ENCODE peak calls at places on chromosome 18, in eight cellular contexts. O, Z, F, U, N, G, Y and V are unnamed samples.

GRCh38 chr18:44450220-44450619 is 230.5 kb upstream of the SETBP1 start:
- DNase-seq in O (no peak), Z (no peak), F (no peak), U (no peak), N (no peak), G (no peak), Y (no peak), V (no peak)

GRCh38 chr18:22765889-22766288 is 167.2 kb upstream of the RBBP8 start:
- DNase-seq in O (no peak), Z (no peak), F (no peak), U (no peak), N (no peak), G (no peak), Y (no peak), V (no peak)

GRCh38 chr18:46471809-46472498 is 185.1 kb downstream of the LOXHD1 start:
- DNase-seq in O (no peak), Z (no peak), F (no peak), U (no peak), N (no peak), G (no peak), Y (no peak), V (no peak)

GRCh38 chr18:62812242-62812641 is 96.9 kb downstream of the PHLPP1 start:
- DNase-seq in O (peak; percentile 24), Z (no peak), F (no peak), U (no peak), N (no peak), G (no peak), Y (peak; percentile 31), V (no peak)

GRCh38 chr18:43484710-43485109 is 207.4 kb upstream of the SYT4 start:
- DNase-seq in O (peak; percentile 12), Z (no peak), F (no peak), U (no peak), N (no peak), G (no peak), Y (no peak), V (no peak)

GRCh38 chr18:79583426-79583825 is 96.2 kb upstream of the CTDP1 start:
- DNase-seq in O (no peak), Z (no peak), F (no peak), U (no peak), N (no peak), G (no peak), Y (no peak), V (no peak)

GRCh38 chr18:58105206-58105907 is 61.3 kb downstream of the NEDD4L start:
- DNase-seq in O (no peak), Z (no peak), F (no peak), U (no peak), N (no peak), G (no peak), Y (no peak), V (no peak)

GRCh38 chr18:23387265-23387664 is 65.8 kb upstream of the RIOK3 start:
- DNase-seq in O (no peak), Z (no peak), F (no peak), U (no peak), N (no peak), G (no peak), Y (no peak), V (no peak)

GRCh38 chr18:23231340-23232021 is 96.2 kb downstream of the CABLES1 start:
- DNase-seq in O (peak; percentile 91), Z (peak; percentile 74), F (no peak), U (peak; percentile 34), N (peak; percentile 98), G (no peak), Y (no peak), V (no peak)

GRCh38 chr18:57334383-57334782 is 18.0 kb upstream of the ST8SIA3 start:
- DNase-seq in O (no peak), Z (no peak), F (no peak), U (no peak), N (no peak), G (no peak), Y (no peak), V (no peak)

GRCh38 chr18:26135563-26135962 is 1.9 kb downstream of the PSMA8 start:
- DNase-seq in O (no peak), Z (no peak), F (no peak), U (no peak), N (no peak), G (no peak), Y (no peak), V (no peak)

GRCh38 chr18:45449761-45450227 is 165.5 kb upstream of the SLC14A2 start:
- DNase-seq in O (no peak), Z (no peak), F (peak; percentile 36), U (no peak), N (no peak), G (no peak), Y (no peak), V (no peak)

GRCh38 chr18:75216926-75217303 is 6.3 kb downstream of the TSHZ1 start:
- DNase-seq in O (no peak), Z (no peak), F (no peak), U (no peak), N (no peak), G (no peak), Y (no peak), V (no peak)

GRCh38 chr18:22930089-22930713 is 2.9 kb upstream of the RBBP8 start:
- DNase-seq in O (peak; percentile 78), Z (peak; percentile 59), F (peak; percentile 78), U (peak; percentile 42), N (peak; percentile 82), G (peak; percentile 87), Y (peak; percentile 46), V (peak; percentile 82)

GRCh38 chr18:48820483-48821250 is 130.1 kb downstream of the SMAD7 start:
- DNase-seq in O (no peak), Z (no peak), F (no peak), U (no peak), N (peak; percentile 93), G (no peak), Y (no peak), V (no peak)

DNA sequence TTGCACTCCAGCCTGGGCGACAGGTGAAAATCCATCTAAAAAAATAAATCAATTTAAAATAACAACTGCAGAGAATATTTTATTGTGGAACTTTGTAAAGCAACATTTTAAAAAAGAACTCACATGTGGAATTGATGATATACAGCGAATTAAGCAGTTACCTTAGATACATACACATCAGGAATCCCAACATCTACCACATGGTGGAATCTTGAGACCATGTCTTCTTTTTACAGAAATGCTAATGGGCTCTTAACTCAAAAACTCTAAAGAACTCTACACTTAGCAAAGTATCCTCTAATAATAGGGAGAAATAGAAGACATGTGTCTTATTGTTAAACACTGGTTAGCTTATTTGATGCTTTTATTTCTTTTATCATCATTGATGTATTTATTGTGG is 373.6 kb downstream of the CDH7 start:
- DNase-seq in O (peak; percentile 2), Z (no peak), F (no peak), U (no peak), N (no peak), G (no peak), Y (no peak), V (no peak)
- TF ChIP-seq CTCF in O (no peak), Z (no peak), F (no peak), U (no peak), N (no peak), G (no peak), Y (no peak), V (peak; percentile 53)

GRCh38 chr18:76524900-76525698 is 30.1 kb upstream of the ZNF516 start:
- DNase-seq in O (no peak), Z (no peak), F (no peak), U (peak; percentile 50), N (peak; percentile 32), G (peak; percentile 37), Y (peak; percentile 46), V (peak; percentile 56)

GRCh38 chr18:76529433-76529811 is 34.4 kb upstream of the ZNF516 start:
- DNase-seq in O (no peak), Z (no peak), F (no peak), U (no peak), N (no peak), G (no peak), Y (no peak), V (no peak)

GRCh38 chr18:76530391-76530790 is 35.3 kb upstream of the ZNF516 start:
- DNase-seq in O (no peak), Z (no peak), F (no peak), U (no peak), N (no peak), G (no peak), Y (no peak), V (no peak)

GRCh38 chr18:76530846-76531245 is 35.8 kb upstream of the ZNF516 start:
- DNase-seq in O (no peak), Z (no peak), F (no peak), U (no peak), N (no peak), G (no peak), Y (no peak), V (no peak)

GRCh38 chr18:76528477-76529432 is 33.7 kb upstream of the ZNF516 start:
- DNase-seq in O (peak; percentile 70), Z (no peak), F (no peak), U (peak; percentile 5), N (peak; percentile 58), G (no peak), Y (no peak), V (peak; percentile 17)
- TF ChIP-seq CTCF in O (no peak), Z (no peak), F (no peak), U (no peak), N (peak; percentile 9), G (peak; percentile 6), Y (no peak), V (no peak)

DNA sequence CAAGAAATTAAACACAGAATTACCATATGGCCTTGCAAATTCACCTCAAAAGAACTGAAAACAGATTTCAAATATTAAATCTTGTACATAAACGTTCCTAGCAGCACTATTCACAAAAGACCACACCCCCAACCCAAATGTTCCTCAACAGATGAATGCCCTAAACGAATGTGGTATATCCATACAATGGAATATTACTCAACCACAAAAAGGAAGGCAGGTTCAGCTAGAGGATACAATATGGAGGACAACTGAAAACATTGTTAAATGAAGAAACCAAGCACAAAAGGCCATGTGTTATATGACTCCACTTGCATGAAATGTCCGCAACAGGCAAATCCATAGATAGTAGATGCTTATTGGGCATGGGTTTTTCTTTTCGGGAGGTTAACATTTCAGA is 61.7 kb downstream of the PPP4R1 start:
- DNase-seq in O (no peak), Z (no peak), F (no peak), U (no peak), N (no peak), G (no peak), Y (no peak), V (no peak)
- TF ChIP-seq CTCF in O (no peak), Z (no peak), F (no peak), U (no peak), N (no peak), G (no peak), Y (no peak), V (no peak)

GRCh38 chr18:31565782-31566512 is 25.7 kb upstream of the TTR start:
- DNase-seq in O (no peak), Z (no peak), F (no peak), U (no peak), N (no peak), G (no peak), Y (no peak), V (no peak)

GRCh38 chr18:31566576-31567306 is 24.9 kb upstream of the TTR start:
- DNase-seq in O (no peak), Z (no peak), F (no peak), U (no peak), N (no peak), G (no peak), Y (no peak), V (no peak)

GRCh38 chr18:31562726-31563125 is 29.0 kb upstream of the TTR start:
- DNase-seq in O (no peak), Z (no peak), F (no peak), U (no peak), N (no peak), G (no peak), Y (no peak), V (no peak)

GRCh38 chr18:31565345-31565744 is 26.3 kb upstream of the TTR start:
- DNase-seq in O (no peak), Z (no peak), F (no peak), U (no peak), N (no peak), G (no peak), Y (no peak), V (no peak)

GRCh38 chr18:31563778-31564177 is 27.9 kb upstream of the TTR start:
- DNase-seq in O (peak; percentile 18), Z (no peak), F (no peak), U (peak; percentile 20), N (no peak), G (no peak), Y (no peak), V (no peak)
- TF ChIP-seq CTCF in O (no peak), Z (no peak), F (no peak), U (peak; percentile 23), N (peak; percentile 24), G (no peak), Y (peak; percentile 49), V (no peak)